ENCODE peak calls at places on chromosomes 1 and 21, in five cellular contexts. M is mesendoderm, P is H1, G is neuronal stem cell, R is H9. Z is an unnamed sample.

GRCh38 chr21:19607983-19608668 is 1204.5 kb upstream of the TMPRSS15 start:
- DNase-seq in P (no peak), G (no peak), R (no peak), M (peak; percentile 24), Z (no peak)

GRCh38 chr1:28516518-28516956 is 10.7 kb downstream of the RCC1 start:
- DNase-seq in R (no peak), M (no peak), P (no peak), G (no peak), Z (no peak)

GRCh38 chr1:66553846-66554245 is 19.9 kb downstream of the SGIP1 start:
- DNase-seq in G (no peak), R (no peak), P (no peak), M (no peak), Z (peak; percentile 81)

GRCh38 chr1:205259361-205259832 is 31.7 kb downstream of the TMCC2 start:
- DNase-seq in G (no peak), R (no peak), P (no peak), M (no peak), Z (peak; percentile 54)

GRCh38 chr1:5271264-5271663 is 616.9 kb downstream of the AJAP1 start:
- DNase-seq in R (no peak), G (no peak), M (no peak), P (no peak), Z (no peak)

GRCh38 chr1:90501281-90501680 is 215.8 kb downstream of the BARHL2 start:
- DNase-seq in P (no peak), G (peak; percentile 51), M (peak; percentile 67), R (no peak), Z (no peak)

GRCh38 chr1:16249838-16250241 is 12.9 kb upstream of the CPLANE2 start:
- DNase-seq in P (no peak), M (no peak), R (no peak), G (no peak), Z (peak; percentile 76)

GRCh38 chr1:11800756-11801433 is 4.9 kb downstream of the MTHFR start:
- DNase-seq in P (no peak), R (no peak), M (no peak), G (no peak), Z (no peak)

GRCh38 chr1:198346178-198346577 is 189.4 kb downstream of the NEK7 start:
- DNase-seq in R (no peak), P (no peak), G (no peak), M (no peak), Z (no peak)

GRCh38 chr1:99358771-99359170 is 94.5 kb downstream of the PLPPR4 start:
- DNase-seq in M (no peak), G (no peak), R (no peak), P (no peak), Z (no peak)

GRCh38 chr1:87335175-87335992 is 6.7 kb downstream of the LMO4 start:
- DNase-seq in M (peak; percentile 78), P (no peak), G (no peak), R (peak; percentile 52), Z (peak; percentile 35)

GRCh38 chr1:37083551-37084119 is 49.3 kb upstream of the GRIK3 start:
- DNase-seq in M (no peak), G (no peak), R (no peak), P (no peak), Z (no peak)

GRCh38 chr21:33924079-33924765 is 8.6 kb upstream of the ATP5PO start:
- DNase-seq in G (peak; percentile 86), P (peak; percentile 62), M (peak; percentile 88), R (peak; percentile 86), Z (peak; percentile 72)

GRCh38 chr1:230458509-230458908 is 32.4 kb upstream of the PGBD5 start:
- DNase-seq in G (no peak), R (no peak), P (no peak), M (no peak), Z (no peak)

GRCh38 chr1:70449049-70449448 is 38.0 kb downstream of the CTH start:
- DNase-seq in P (no peak), G (no peak), M (peak; percentile 73), R (no peak), Z (no peak)

GRCh38 chr1:25148673-25149300 is 83.5 kb downstream of the SYF2 start:
- DNase-seq in P (no peak), R (peak; percentile 52), M (peak; percentile 63), G (no peak), Z (no peak)

GRCh38 chr1:23638188-23638619 is 53.4 kb upstream of the RPL11 start:
- DNase-seq in M (no peak), G (no peak), R (no peak), P (no peak), Z (no peak)

GRCh38 chr21:46094401-46095105 is 3.4 kb upstream of the COL6A2 start:
- DNase-seq in G (no peak), R (no peak), M (no peak), P (no peak), Z (no peak)

GRCh38 chr1:236673284-236673919 is 12.9 kb upstream of the ACTN2 start:
- DNase-seq in M (no peak), G (no peak), P (no peak), R (no peak), Z (peak; percentile 7)

GRCh38 chr1:3283849-3284248 is 170.6 kb upstream of the ARHGEF16 start:
- DNase-seq in M (peak; percentile 38), P (no peak), R (peak; percentile 73), G (peak; percentile 37), Z (no peak)

GRCh38 chr1:156052862-156053769 is 482 bp downstream of the UBQLN4 start:
- DNase-seq in R (peak; percentile 86), G (peak; percentile 79), M (peak; percentile 83), P (no peak), Z (peak; percentile 69)

GRCh38 chr1:156055649-156056048 is 1.1 kb downstream of the LAMTOR2 start:
- DNase-seq in R (no peak), G (no peak), P (no peak), M (no peak), Z (no peak)

GRCh38 chr1:156054500-156055342 is at the start of gene LAMTOR2:
- DNase-seq in M (peak; percentile 99), R (peak; percentile 98), P (peak; percentile 91), G (peak; percentile 99), Z (peak; percentile 94)

GRCh38 chr1:156055343-156055645 is 712 bp downstream of the LAMTOR2 start:
- DNase-seq in M (no peak), G (no peak), R (no peak), P (no peak), Z (no peak)

GRCh38 chr1:156053770-156054499 is at the start of gene UBQLN4:
- DNase-seq in G (peak; percentile 87), P (no peak), M (peak; percentile 93), R (peak; percentile 90), Z (peak; percentile 81)
- H2AK5ac ChIP-seq in G (peak within 1 kb of the TSS; percentile 78), P (no peak within 1 kb of the TSS), M (no peak within 1 kb of the TSS), R (no peak within 1 kb of the TSS), Z (peak within 1 kb of the TSS; percentile 93)

GRCh38 chr1:223727541-223727940 is 15.2 kb downstream of the CAPN2 start:
- DNase-seq in M (no peak), G (no peak), P (no peak), R (no peak), Z (peak; percentile 75)
- H3K9ac ChIP-seq in M (no peak overlapping the region), G (no peak overlapping the region), P (no peak overlapping the region), R (no peak overlapping the region), Z (no peak overlapping the region)

GRCh38 chr1:26733392-26733791 is 37.6 kb downstream of the ARID1A start:
- DNase-seq in P (no peak), M (no peak), R (no peak), G (no peak), Z (no peak)
- H3K4me2 ChIP-seq in P (no peak overlapping the region), M (no peak overlapping the region), R (no peak overlapping the region), G (no peak overlapping the region), Z (no peak overlapping the region)

GRCh38 chr1:103110701-103111100 is 2.4 kb upstream of the COL11A1 start:
- DNase-seq in G (peak; percentile 4), M (no peak), P (no peak), R (no peak), Z (no peak)
- H2AK5ac ChIP-seq in G (no peak overlapping the region), M (no peak overlapping the region), P (no peak overlapping the region), R (no peak overlapping the region), Z (no peak overlapping the region)

GRCh38 chr1:207240325-207241095 is 81.0 kb upstream of the CD55 start:
- DNase-seq in P (no peak), G (no peak), M (peak; percentile 87), R (no peak), Z (peak; percentile 38)
- H3K9ac ChIP-seq in P (no peak overlapping the region), G (no peak overlapping the region), M (no peak overlapping the region), R (no peak overlapping the region), Z (no peak overlapping the region)

DNA sequence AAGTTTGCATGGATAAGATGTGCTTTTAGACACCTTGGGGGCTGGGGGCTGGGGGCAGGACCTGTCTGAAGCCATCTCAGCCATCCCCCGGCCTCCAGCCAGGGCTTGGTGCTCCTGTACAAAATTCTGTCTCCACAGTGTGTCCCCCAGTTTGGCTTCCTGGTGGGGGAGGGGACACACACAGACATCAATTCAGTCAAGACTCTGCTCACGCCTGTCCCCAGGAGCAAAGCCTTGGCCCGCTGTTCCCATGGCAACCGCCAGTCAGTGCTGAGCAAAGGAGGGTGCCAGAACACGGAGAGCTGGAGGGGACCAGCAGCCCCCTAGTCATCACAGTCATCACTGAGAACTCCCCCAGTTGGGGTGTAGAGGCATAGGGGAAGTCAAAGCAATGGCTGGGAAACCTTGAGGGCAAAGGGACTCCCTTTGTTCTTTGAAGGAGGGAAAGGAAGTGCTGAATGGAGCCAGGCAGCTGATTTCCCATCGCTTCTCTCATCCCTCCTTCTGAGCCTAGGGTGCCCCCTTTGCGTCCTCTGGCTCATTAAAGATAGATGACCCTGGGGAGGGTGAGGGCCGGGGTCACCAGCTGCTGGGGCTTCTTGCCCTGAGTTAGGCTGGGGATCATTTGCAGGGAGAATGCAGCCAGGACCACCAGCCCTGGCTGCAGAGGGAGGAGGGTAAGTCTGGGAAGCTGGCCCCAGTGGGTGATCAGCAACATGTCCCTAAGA is 134.9 kb upstream of the IPO9 start:
- DNase-seq in R (peak; percentile 52), P (no peak), M (peak; percentile 40), G (no peak), Z (no peak)
- H3K4me2 ChIP-seq in R (no peak overlapping the region), P (peak overlapping the region; percentile 3), M (no peak overlapping the region), G (peak overlapping the region; percentile 41), Z (no peak overlapping the region)

DNA sequence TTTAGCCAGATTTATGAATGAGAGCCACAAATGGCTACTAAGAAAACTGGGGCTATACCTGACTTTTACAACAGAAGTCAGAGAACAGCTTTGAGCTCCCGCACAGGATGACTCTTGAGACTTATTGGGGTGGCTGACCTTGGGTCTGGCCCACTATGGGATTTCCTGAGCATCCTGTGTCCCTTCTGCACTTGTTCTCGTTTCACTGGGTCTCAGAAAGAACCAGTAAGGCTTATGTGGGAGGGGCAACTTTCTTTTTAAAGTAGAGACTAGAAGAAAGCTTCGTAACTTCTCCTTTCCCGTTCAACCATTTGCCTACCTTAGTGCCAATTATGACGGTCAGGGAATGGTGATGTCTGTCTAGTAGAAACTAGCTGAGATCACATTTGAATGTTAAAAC is 59.5 kb upstream of the C1orf105 start:
- DNase-seq in M (no peak), R (no peak), G (no peak), P (no peak), Z (no peak)
- H2AK5ac ChIP-seq in M (peak overlapping the region; percentile 18), R (no peak overlapping the region), G (no peak overlapping the region), P (no peak overlapping the region), Z (peak overlapping the region; percentile 40)

GRCh38 chr1:94804442-94804837 is 15.7 kb upstream of the SLC44A3 start:
- DNase-seq in M (no peak), G (no peak), R (no peak), P (no peak), Z (no peak)

GRCh38 chr1:94803517-94804441 is 16.4 kb upstream of the SLC44A3 start:
- DNase-seq in G (no peak), P (no peak), M (peak; percentile 24), R (no peak), Z (peak; percentile 57)

GRCh38 chr1:94801919-94802546 is 18.1 kb upstream of the SLC44A3 start:
- DNase-seq in R (peak; percentile 62), P (peak; percentile 19), G (peak; percentile 24), M (peak; percentile 87), Z (peak; percentile 94)

GRCh38 chr1:94805912-94806311 is 14.2 kb upstream of the SLC44A3 start:
- DNase-seq in R (peak; percentile 57), P (no peak), G (peak; percentile 55), M (peak; percentile 60), Z (peak; percentile 61)

GRCh38 chr1:94803106-94803505 is 17.1 kb upstream of the SLC44A3 start:
- DNase-seq in R (no peak), P (no peak), G (no peak), M (no peak), Z (no peak)
- H3K9ac ChIP-seq in R (no peak overlapping the region), P (no peak overlapping the region), G (no peak overlapping the region), M (no peak overlapping the region), Z (peak overlapping the region; percentile 30)